ENCODE peak calls at places on chromosomes 6 and 20, in five cellular contexts. R is H1, A is neural progenitor cell, Z is GM12878, G is hepatocyte. W is an unnamed sample. For H3K79me2, the result is how much of the 10 kb centered on the place peaks cover.

GRCh38 chr6:44223471-44224153 is at the start of gene SLC29A1:
- DNase-seq in A (peak), R (peak), G (peak), Z (no peak), W (peak)

GRCh38 chr6:53398541-53399344 is 50.0 kb upstream of the ELOVL5 start:
- DNase-seq in A (no peak), R (no peak), Z (no peak), G (no peak), W (no peak)

GRCh38 chr20:46402236-46402886 is 4.1 kb downstream of the ELMO2 start:
- DNase-seq in A (no peak), R (no peak), G (no peak), Z (no peak), W (peak)

GRCh38 chr6:45138765-45139164 is 189.4 kb upstream of the RUNX2 start:
- DNase-seq in A (no peak), G (no peak), R (no peak), Z (no peak), W (no peak)

GRCh38 chr6:32972353-32973143 is 4.2 kb downstream of the BRD2 start:
- DNase-seq in A (peak), Z (no peak), G (peak), R (no peak), W (peak)

GRCh38 chr6:57312004-57312345 is 5.5 kb upstream of the PRIM2 start:
- DNase-seq in G (no peak), Z (no peak), A (no peak), R (no peak), W (no peak)

GRCh38 chr6:37585937-37586336 is 86.2 kb upstream of the CCDC167 start:
- DNase-seq in G (no peak), R (no peak), A (no peak), Z (no peak), W (peak)

GRCh38 chr6:36914227-36914794 is 28.6 kb downstream of the C6orf89 start:
- DNase-seq in R (peak), A (peak), Z (no peak), G (peak), W (no peak)

GRCh38 chr20:62938105-62938888 is at the start of gene GID8:
- DNase-seq in G (peak), A (peak), Z (no peak), R (no peak), W (peak)

GRCh38 chr20:3932277-3933073 is 43.3 kb downstream of the PANK2 start:
- DNase-seq in Z (no peak), G (no peak), R (no peak), A (no peak), W (peak)

GRCh38 chr6:54185885-54186284 is 74.6 kb downstream of the MLIP start:
- DNase-seq in R (no peak), Z (no peak), G (no peak), A (no peak), W (no peak)

GRCh38 chr6:56683882-56684281 is 41.2 kb upstream of the DST start:
- DNase-seq in Z (no peak), A (no peak), R (no peak), G (peak), W (peak)

GRCh38 chr6:35754452-35755321 is 17.9 kb downstream of the ARMC12 start:
- DNase-seq in Z (no peak), G (no peak), R (no peak), A (no peak), W (peak)

GRCh38 chr6:131222773-131223172 is 87.5 kb downstream of the AKAP7 start:
- DNase-seq in A (no peak), Z (no peak), G (no peak), R (no peak), W (no peak)

GRCh38 chr20:57397693-57398108 is 6.5 kb downstream of the RBM38 start:
- DNase-seq in A (no peak), R (no peak), G (no peak), Z (no peak), W (peak)
- H3K79me2 ChIP-seq in A (half or more), R (half or more), G (under half), Z (half or more), W (under half)

DNA sequence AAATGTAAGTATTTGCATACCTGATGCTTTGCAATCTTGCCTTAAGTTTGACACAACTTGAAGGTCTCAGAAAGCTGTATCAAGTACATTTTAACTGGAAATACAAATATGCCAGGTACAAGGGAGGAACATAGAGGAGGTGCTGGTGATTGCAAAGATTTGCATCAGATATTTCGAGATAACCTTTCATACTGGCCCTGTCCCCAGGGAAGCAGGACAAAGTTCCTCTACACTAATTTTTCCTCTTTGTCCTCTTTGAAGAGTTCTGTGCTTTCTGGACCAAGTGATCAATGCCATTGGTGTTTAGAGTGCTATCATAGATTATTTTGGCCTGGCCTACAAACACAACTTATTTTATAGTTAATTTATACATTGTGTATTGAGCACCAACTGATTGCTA is 686.0 kb downstream of the HACE1 start:
- DNase-seq in R (no peak), Z (no peak), G (no peak), A (no peak), W (no peak)
- H2AFZ ChIP-seq in R (peak), Z (no peak), G (no peak), A (no peak), W (no peak)

GRCh38 chr6:156359912-156360311 is 417.3 kb upstream of the ARID1B start:
- DNase-seq in Z (no peak), R (peak), A (peak), G (no peak), W (no peak)
- TF ChIP-seq CTCF in Z (peak), R (peak), A (peak), G (no peak), W (no peak)

DNA sequence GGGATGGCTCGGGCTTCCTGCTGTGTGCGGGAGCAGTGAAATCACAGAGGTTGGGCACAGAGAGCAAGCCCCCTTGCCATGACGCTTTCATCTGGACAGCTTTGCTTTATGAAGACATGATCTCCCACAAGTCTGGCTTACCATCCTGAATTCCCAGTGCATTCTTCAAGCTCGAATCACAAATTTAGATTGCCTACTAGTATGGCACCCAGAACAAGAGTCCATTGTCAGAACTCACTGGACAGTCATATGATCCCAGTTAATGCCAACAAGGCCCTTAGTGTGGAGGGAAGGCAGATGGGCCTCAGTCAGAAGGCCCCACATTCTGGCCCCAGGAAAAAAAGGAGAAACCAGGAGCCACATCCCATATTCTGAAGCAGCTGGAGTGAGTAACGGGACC is 147.3 kb upstream of the FOXQ1 start:
- DNase-seq in A (no peak), G (no peak), Z (no peak), R (no peak), W (peak)
- H3K79me2 ChIP-seq in A (under half), G (under half), Z (under half), R (under half), W (under half)